ENCODE peak calls at places on chromosomes 2 and 18, in six cellular contexts. M is omental fat pad; W is ecto neural progenitor cell; E is midbrain; Z is brain pericyte; X is activated T-cell treated with anti-CD3 and anti-CD28 coated beads, Interleukin-2, amount 50 U/mL, for 24 hours. F is an unnamed sample.

GRCh38 chr2:240987588-240987987 is 10.8 kb upstream of the SNED1 start:
- DNase-seq in M (no peak), W (no peak), E (no peak), Z (no peak), X (no peak), F (no peak)

GRCh38 chr2:111905990-111906735 is 7.8 kb downstream of the MERTK start:
- DNase-seq in M (no peak), W (no peak), E (peak; percentile 75), Z (no peak), X (no peak), F (peak; percentile 57)

GRCh38 chr2:176710657-176711197 is 441.5 kb downstream of the MTX2 start:
- DNase-seq in M (no peak), W (no peak), E (no peak), Z (no peak), X (no peak), F (no peak)

GRCh38 chr18:8001711-8002110 is 434.6 kb downstream of the PTPRM start:
- DNase-seq in M (no peak), W (no peak), E (no peak), Z (no peak), X (no peak), F (no peak)

GRCh38 chr2:185785851-185786473 is 47.4 kb downstream of the FSIP2 start:
- DNase-seq in M (no peak), W (no peak), E (no peak), Z (no peak), X (no peak), F (no peak)

GRCh38 chr2:219289537-219290361 is 10.6 kb downstream of the DNAJB2 start:
- DNase-seq in M (peak; percentile 52), W (no peak), E (peak; percentile 94), Z (peak; percentile 77), X (no peak), F (no peak)

GRCh38 chr2:46351388-46352141 is 54.4 kb downstream of the EPAS1 start:
- DNase-seq in M (no peak), W (no peak), E (no peak), Z (no peak), X (peak; percentile 83), F (no peak)

GRCh38 chr18:79578396-79579260 is 101.0 kb upstream of the CTDP1 start:
- DNase-seq in M (peak; percentile 17), W (no peak), E (no peak), Z (no peak), X (no peak), F (no peak)

GRCh38 chr2:126720031-126720368 is 64.0 kb downstream of the GYPC start:
- DNase-seq in M (no peak), W (no peak), E (no peak), Z (no peak), X (no peak), F (no peak)

GRCh38 chr2:13996527-13996926 is 636.0 kb upstream of the LRATD1 start:
- DNase-seq in M (no peak), W (no peak), E (no peak), Z (no peak), X (no peak), F (no peak)

GRCh38 chr2:199273043-199273647 is 184.6 kb downstream of the SATB2 start:
- DNase-seq in M (no peak), W (no peak), E (no peak), Z (peak; percentile 13), X (no peak), F (no peak)

GRCh38 chr2:120231974-120232635 is 8.9 kb upstream of the TMEM185B start:
- DNase-seq in M (no peak), W (no peak), E (peak; percentile 18), Z (no peak), X (peak; percentile 78), F (peak; percentile 72)

GRCh38 chr18:59929621-59930295 is 30.0 kb downstream of the PMAIP1 start:
- DNase-seq in M (no peak), W (no peak), E (no peak), Z (no peak), X (no peak), F (no peak)

GRCh38 chr2:39731546-39731945 is 47.5 kb downstream of the THUMPD2 start:
- DNase-seq in M (no peak), W (no peak), E (no peak), Z (no peak), X (no peak), F (no peak)